ENCODE peak calls at places on chromosomes 3 and 15, in eight cellular contexts. A is body of pancreas, P is adrenal gland, U is sigmoid colon, D is prostate gland, V is right lobe of liver, K is transverse colon, M is esophagus muscularis mucosa. S is an unnamed sample.

GRCh38 chr15:38075466-38075865 is 141.0 kb downstream of the TMCO5A start:
- DNase-seq in A (no peak), P (no peak), U (no peak), D (peak; percentile 12), V (no peak), K (no peak), M (no peak), S (no peak)

GRCh38 chr3:158522737-158523136 is 48.3 kb upstream of the MLF1 start:
- DNase-seq in A (no peak), P (no peak), U (no peak), D (no peak), V (no peak), K (no peak), M (no peak), S (no peak)

GRCh38 chr3:177144922-177145321 is 52.4 kb downstream of the TBL1XR1 start:
- DNase-seq in A (no peak), P (no peak), U (no peak), D (no peak), V (no peak), K (no peak), M (no peak), S (no peak)

GRCh38 chr3:45078910-45079522 is 52.9 kb downstream of the CLEC3B start:
- DNase-seq in A (peak; percentile 66), P (no peak), U (no peak), D (no peak), V (no peak), K (peak; percentile 47), M (no peak), S (no peak)

GRCh38 chr15:66883322-66883911 is 181.4 kb downstream of the SMAD6 start:
- DNase-seq in A (peak; percentile 83), P (peak; percentile 85), U (peak; percentile 97), D (peak; percentile 77), V (peak; percentile 63), K (peak; percentile 71), M (peak; percentile 98), S (peak; percentile 79)

GRCh38 chr3:187677604-187678003 is 7.4 kb upstream of the SST start:
- DNase-seq in A (no peak), P (no peak), U (no peak), D (no peak), V (no peak), K (no peak), M (peak; percentile 14), S (no peak)

GRCh38 chr3:157522646-157523045 is 19.4 kb upstream of the VEPH1 start:
- DNase-seq in A (no peak), P (no peak), U (no peak), D (no peak), V (no peak), K (no peak), M (no peak), S (no peak)

GRCh38 chr3:167350245-167350862 is 29.7 kb downstream of the ZBBX start:
- DNase-seq in A (no peak), P (no peak), U (no peak), D (no peak), V (no peak), K (no peak), M (no peak), S (no peak)

GRCh38 chr3:30680789-30681188 is 74.4 kb downstream of the TGFBR2 start:
- DNase-seq in A (no peak), P (no peak), U (peak; percentile 81), D (no peak), V (no peak), K (no peak), M (no peak), S (no peak)

GRCh38 chr15:50224606-50225005 is 40.9 kb downstream of the HDC start:
- DNase-seq in A (no peak), P (no peak), U (no peak), D (no peak), V (no peak), K (no peak), M (peak; percentile 47), S (no peak)

GRCh38 chr3:13655074-13655913 is 106.4 kb downstream of the FBLN2 start:
- DNase-seq in A (peak; percentile 63), P (peak; percentile 29), U (no peak), D (no peak), V (peak; percentile 51), K (peak; percentile 21), M (no peak), S (no peak)

DNA sequence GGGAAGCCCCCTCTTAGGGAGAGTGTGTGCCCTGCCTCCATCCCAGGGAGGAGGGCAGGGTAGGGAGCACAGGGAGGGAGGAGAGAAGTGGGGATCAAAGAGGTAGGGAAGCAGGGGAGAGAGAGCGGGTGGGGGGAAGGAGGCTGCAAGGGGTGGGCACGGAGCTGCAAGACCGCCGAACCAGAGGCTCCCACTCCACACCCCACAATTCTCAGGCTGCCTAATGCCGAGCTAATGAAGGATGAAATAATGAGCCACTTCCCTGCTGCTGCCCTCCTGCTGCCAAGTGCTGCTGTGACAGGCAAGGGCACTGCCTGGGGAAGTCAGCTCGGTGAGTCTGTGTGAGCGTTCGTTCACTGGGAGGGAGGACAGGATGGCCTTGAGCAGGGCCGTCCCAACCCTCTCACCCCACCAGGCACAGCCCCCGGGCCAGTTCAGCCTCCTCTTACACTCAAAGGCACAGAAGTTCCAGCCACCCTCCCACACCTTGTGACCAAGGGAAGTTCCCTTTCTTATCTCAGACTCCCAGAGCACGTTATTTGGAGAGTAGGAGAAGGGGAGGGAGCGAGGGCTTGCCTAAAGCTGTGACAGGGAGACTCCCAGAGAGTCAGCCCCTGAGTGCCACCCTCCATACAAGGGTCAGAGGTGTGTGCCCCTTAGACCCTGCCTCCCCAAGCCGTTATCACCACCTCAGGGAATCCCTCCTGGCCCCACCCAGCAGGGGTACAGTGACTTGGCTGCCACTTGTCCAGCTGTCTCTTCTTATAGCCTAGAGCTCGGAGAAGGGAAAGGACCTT is 12.4 kb downstream of the GLYCTK start:
- DNase-seq in A (peak; percentile 79), P (peak; percentile 79), U (no peak), D (no peak), V (peak; percentile 59), K (no peak), M (no peak), S (no peak)
- TF ChIP-seq POLR2A in A (peak; percentile 50), P (peak; percentile 57), U (no peak), D (no peak), V (no peak), K (no peak), M (no peak), S (no peak)

DNA sequence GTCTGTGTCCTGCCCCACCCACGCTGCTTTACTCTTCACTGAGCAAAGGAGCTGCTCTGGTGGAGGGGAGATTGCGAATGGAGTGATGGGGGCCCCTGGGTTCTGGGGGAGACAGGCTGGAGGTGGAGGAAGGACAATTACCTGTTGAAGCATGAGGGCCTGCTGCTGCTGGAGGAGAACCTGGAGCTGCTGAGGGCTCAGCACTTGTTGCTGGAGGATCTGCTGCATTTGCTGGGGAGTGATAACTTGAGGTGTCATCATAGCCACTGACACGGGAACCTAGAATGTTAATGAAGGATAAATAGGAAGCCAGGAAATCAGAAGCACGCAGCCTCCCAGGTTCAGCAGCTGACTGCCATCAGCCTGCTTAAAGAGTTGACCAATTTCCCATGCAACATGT is 530.0 kb downstream of the FOXP1 start:
- DNase-seq in A (no peak), P (no peak), U (no peak), D (no peak), V (no peak), K (no peak), M (peak; percentile 57), S (no peak)
- H3K4me1 ChIP-seq in A (peaks cover 33% of the 10 kb centered on the region), P (peaks cover 5% of the 10 kb centered on the region), U (peaks cover 99% of the 10 kb centered on the region), D (peaks cover 40% of the 10 kb centered on the region), V (no peaks in the 10 kb centered on the region), K (peaks cover 93% of the 10 kb centered on the region), M (peaks cover 89% of the 10 kb centered on the region), S (peaks cover 67% of the 10 kb centered on the region)

GRCh38 chr3:111782943-111783342 is 76.1 kb upstream of the PHLDB2 start:
- DNase-seq in A (no peak), P (no peak), U (no peak), D (no peak), V (no peak), K (no peak), M (no peak), S (no peak)
- H3K4me3 ChIP-seq in A (no peak overlapping the region), P (no peak overlapping the region), U (no peak overlapping the region), D (no peak overlapping the region), V (no peak overlapping the region), K (no peak overlapping the region), M (no peak overlapping the region), S (no peak overlapping the region)

DNA sequence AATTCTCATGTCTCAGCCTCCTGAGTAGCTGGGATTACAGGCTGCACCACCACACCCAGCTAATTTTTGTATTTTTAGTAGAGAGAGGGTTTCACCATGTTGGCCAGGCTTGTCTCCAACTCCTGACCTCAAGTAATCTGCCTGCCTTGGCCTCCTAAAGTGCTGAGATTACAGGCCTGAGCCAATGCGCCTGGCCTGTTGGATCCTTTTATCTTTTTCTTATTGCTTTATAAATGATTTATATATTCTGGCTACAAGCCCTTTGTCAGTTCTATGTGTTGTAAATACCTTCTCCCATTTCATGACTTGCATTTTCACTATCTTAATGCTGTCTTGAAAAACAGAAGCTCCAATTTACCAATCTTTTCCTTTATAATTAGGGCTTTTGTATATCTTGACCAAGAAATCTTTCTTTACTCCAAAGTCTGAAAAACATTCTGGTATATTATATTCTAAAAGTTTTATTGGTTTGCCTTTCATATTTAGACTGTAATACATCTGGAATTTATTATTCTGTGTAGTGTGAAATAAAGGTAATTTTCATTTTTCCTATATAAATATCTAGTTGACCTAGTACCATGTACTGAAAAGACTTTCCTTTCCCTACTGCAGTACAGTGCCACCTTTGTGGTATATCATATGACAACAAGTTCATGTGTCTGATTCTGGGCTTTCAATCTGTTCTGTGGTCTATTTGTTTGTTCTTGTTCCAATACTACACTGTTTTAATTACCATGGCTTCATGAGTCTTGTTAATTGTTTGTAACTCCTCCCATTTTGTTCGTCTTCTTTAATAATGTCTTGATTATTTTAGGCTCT is 52.9 kb upstream of the RNU6-1 start:
- DNase-seq in A (peak; percentile 38), P (no peak), U (peak; percentile 81), D (no peak), V (no peak), K (no peak), M (peak; percentile 75), S (no peak)
- TF ChIP-seq POLR2A in A (no peak), P (no peak), U (no peak), D (no peak), V (no peak), K (no peak), M (no peak), S (no peak)

GRCh38 chr3:138365991-138366759 is 17.8 kb downstream of the MRAS start:
- DNase-seq in A (no peak), P (no peak), U (peak; percentile 56), D (no peak), V (no peak), K (no peak), M (no peak), S (no peak)
- H3K4me1 ChIP-seq in A (no peaks in the 10 kb centered on the region), P (peaks cover 25% of the 10 kb centered on the region), U (peaks cover 7% of the 10 kb centered on the region), D (no peaks in the 10 kb centered on the region), V (no peaks in the 10 kb centered on the region), K (no peaks in the 10 kb centered on the region), M (peaks cover 71% of the 10 kb centered on the region), S (no peaks in the 10 kb centered on the region)

DNA sequence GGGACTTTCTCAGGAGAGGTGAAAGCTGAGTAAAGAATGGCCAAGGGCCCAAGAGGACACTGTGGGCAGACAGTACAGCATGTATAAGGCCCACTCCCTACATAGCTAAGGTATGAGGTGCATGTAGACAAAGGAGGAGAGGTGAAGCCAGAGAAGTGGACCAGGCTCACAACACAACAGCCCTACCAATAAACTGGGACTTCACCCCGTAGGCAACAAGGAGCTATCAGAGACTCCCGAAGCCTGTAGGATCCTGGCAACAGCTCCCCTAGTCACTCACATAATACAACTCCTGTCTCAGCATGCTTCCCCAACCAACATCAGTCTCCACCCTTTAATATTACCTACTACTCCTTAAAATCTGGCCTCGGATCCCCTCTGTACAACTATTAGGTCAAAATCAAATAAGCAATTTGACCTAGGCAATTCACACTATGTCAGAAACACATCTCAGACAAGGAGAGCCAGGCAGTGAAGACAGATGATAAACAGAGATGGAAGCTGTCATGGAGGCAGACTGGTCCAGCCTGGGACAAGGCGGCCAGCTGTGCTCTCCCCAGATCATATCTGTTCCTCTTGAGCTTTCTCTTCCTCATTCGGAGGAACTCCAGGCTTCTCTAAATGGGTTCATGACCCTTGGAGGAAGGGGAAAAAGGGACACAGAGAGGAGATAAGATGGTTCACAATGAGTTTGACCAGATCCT is 1.4 kb downstream of the XXYLT1 start:
- DNase-seq in A (no peak), P (no peak), U (no peak), D (no peak), V (no peak), K (no peak), M (peak; percentile 12), S (no peak)
- H3K4me3 ChIP-seq in A (no peak overlapping the region), P (no peak overlapping the region), U (peak overlapping the region; percentile 72), D (no peak overlapping the region), V (peak overlapping the region; percentile 95), K (peak overlapping the region; percentile 95), M (peak overlapping the region; percentile 79), S (peak overlapping the region; percentile 80)

S was measured in Peyer's patch.